ENCODE peak calls at places on chromosomes 7 and 10, in four cellular contexts. K is iPS DF 6.9; G is NAMALWA; O is activated CD8-positive, alpha-beta memory T cell treated with anti-CD3 and anti-CD28 coated beads, Interleukin-2, amount 50 U/mL, for 48 hours. L is an unnamed sample.
A peak's percentile ranks its signal among the peaks of the same experiment; 100 is the strongest.

GRCh38 chr7:83520706-83521105 is 128.2 kb downstream of the SEMA3E start:
- DNase-seq in G (no peak), K (no peak), O (no peak), L (no peak)

GRCh38 chr7:74568658-74569057 is 88.9 kb upstream of the GTF2I start:
- DNase-seq in O (no peak), G (no peak), K (no peak), L (no peak)

GRCh38 chr7:130960208-130960988 is 226.4 kb upstream of the KLF14 start:
- DNase-seq in O (no peak), G (peak; percentile 93), K (no peak), L (peak; percentile 86)

GRCh38 chr7:131829911-131830310 is 273.5 kb upstream of the PODXL start:
- DNase-seq in G (no peak), K (peak; percentile 33), O (no peak), L (no peak)

GRCh38 chr7:102813256-102814024 is 64.6 kb downstream of the FAM185A start:
- DNase-seq in K (no peak), O (no peak), G (no peak), L (no peak)

GRCh38 chr10:37384923-37385322 is 259.5 kb downstream of the ANKRD30A start:
- DNase-seq in O (no peak), G (no peak), K (no peak), L (no peak)

GRCh38 chr7:121797283-121798037 is 75.5 kb upstream of the PTPRZ1 start:
- DNase-seq in K (no peak), G (no peak), O (no peak), L (no peak)

GRCh38 chr7:17236161-17236560 is 62.3 kb upstream of the AHR start:
- DNase-seq in O (no peak), G (no peak), K (no peak), L (no peak)

GRCh38 chr10:9621216-9621615 is 1396.5 kb upstream of the CELF2 start:
- DNase-seq in K (no peak), O (no peak), G (no peak), L (no peak)

GRCh38 chr10:72502581-72502980 is 123.3 kb downstream of the MICU1 start:
- DNase-seq in G (no peak), O (no peak), K (no peak), L (no peak)

GRCh38 chr10:52673468-52673867 is 99.1 kb downstream of the MBL2 start:
- DNase-seq in G (no peak), K (no peak), O (no peak), L (no peak)

GRCh38 chr7:144526912-144527610 is 123.6 kb upstream of the NOBOX start:
- DNase-seq in G (no peak), K (no peak), O (no peak), L (no peak)

GRCh38 chr7:87474533-87475358 is 734 bp downstream of the ABCB4 start:
- DNase-seq in K (no peak), O (no peak), G (peak; percentile 78), L (peak; percentile 56)

GRCh38 chr7:91473619-91474018 is 209.4 kb downstream of the FZD1 start:
- DNase-seq in G (no peak), O (no peak), K (no peak), L (no peak)

GRCh38 chr10:70584366-70584765 is 18.2 kb downstream of the PRF1 start:
- DNase-seq in G (no peak), K (no peak), O (peak; percentile 34), L (no peak)